ENCODE peak calls at places on chromosomes 3 and 15, in five cellular contexts. G, O, P, A and E are unnamed samples.

GRCh38 chr3:115861166-115861733 is 237.9 kb downstream of the GAP43 start:
- DNase-seq in G (no peak), O (no peak), P (no peak), A (no peak), E (no peak)

GRCh38 chr3:62604746-62605351 is 231.5 kb upstream of the FEZF2 start:
- DNase-seq in G (no peak), O (no peak), P (no peak), A (no peak), E (no peak)

GRCh38 chr15:65323071-65323511 is 18.6 kb downstream of the RNU5B-1 start:
- DNase-seq in G (peak; percentile 96), O (no peak), P (no peak), A (peak; percentile 72), E (no peak)

GRCh38 chr15:90071220-90071807 is 31.0 kb downstream of the IDH2 start:
- DNase-seq in G (peak; percentile 90), O (peak; percentile 35), P (peak; percentile 33), A (peak; percentile 65), E (peak; percentile 74)

GRCh38 chr15:41494190-41494921 is 682 bp downstream of the ITPKA start:
- DNase-seq in G (no peak), O (no peak), P (no peak), A (no peak), E (no peak)

GRCh38 chr3:182925944-182926337 is 54.4 kb downstream of the DCUN1D1 start:
- DNase-seq in G (no peak), O (no peak), P (no peak), A (no peak), E (no peak)

GRCh38 chr15:101267320-101268104 is 9.8 kb downstream of the SELENOS start:
- DNase-seq in G (no peak), O (peak; percentile 40), P (no peak), A (no peak), E (no peak)

GRCh38 chr15:42045211-42045615 is 24.4 kb upstream of the PLA2G4E start:
- DNase-seq in G (no peak), O (no peak), P (no peak), A (peak; percentile 23), E (no peak)

GRCh38 chr3:17355591-17355990 is 386.8 kb downstream of the TBC1D5 start:
- DNase-seq in G (no peak), O (no peak), P (no peak), A (no peak), E (no peak)

GRCh38 chr3:37729119-37729518 is 132.6 kb upstream of the CTDSPL start:
- DNase-seq in G (no peak), O (no peak), P (no peak), A (no peak), E (no peak)

GRCh38 chr15:69380100-69380725 is 33.9 kb upstream of the KIF23 start:
- DNase-seq in G (peak; percentile 37), O (no peak), P (no peak), A (no peak), E (no peak)

GRCh38 chr3:58082047-58082446 is 73.8 kb downstream of the FLNB start:
- DNase-seq in G (no peak), O (no peak), P (no peak), A (no peak), E (no peak)

GRCh38 chr3:48015451-48016182 is 599 bp downstream of the MAP4 start:
- DNase-seq in G (no peak), O (no peak), P (no peak), A (no peak), E (no peak)

GRCh38 chr3:3307491-3307890 is 128.0 kb upstream of the CRBN start:
- DNase-seq in G (no peak), O (no peak), P (no peak), A (no peak), E (no peak)

GRCh38 chr15:33360876-33361275 is 50.1 kb downstream of the RYR3 start:
- DNase-seq in G (no peak), O (no peak), P (no peak), A (no peak), E (no peak)

GRCh38 chr3:105118905-105119304 is 247.8 kb upstream of the ALCAM start:
- DNase-seq in G (no peak), O (no peak), P (no peak), A (no peak), E (no peak)

GRCh38 chr15:38378162-38378560 is 75.8 kb upstream of the FAM98B start:
- DNase-seq in G (peak; percentile 67), O (no peak), P (no peak), A (peak; percentile 35), E (peak; percentile 39)

GRCh38 chr15:68220489-68220888 is 9.0 kb downstream of the CLN6 start:
- DNase-seq in G (no peak), O (no peak), P (no peak), A (no peak), E (no peak)

GRCh38 chr3:175336406-175337133 is 477.4 kb downstream of the NAALADL2 start:
- DNase-seq in G (no peak), O (no peak), P (no peak), A (no peak), E (no peak)

GRCh38 chr15:66292261-66293084 is 895 bp upstream of the DIS3L start:
- DNase-seq in G (no peak), O (no peak), P (no peak), A (no peak), E (no peak)

GRCh38 chr3:191387441-191388077 is 57.2 kb upstream of the UTS2B start:
- DNase-seq in G (no peak), O (no peak), P (no peak), A (no peak), E (no peak)

GRCh38 chr3:10459954-10460754 is 45.2 kb downstream of the ATP2B2 start:
- DNase-seq in G (no peak), O (peak; percentile 90), P (no peak), A (no peak), E (no peak)

GRCh38 chr3:33313331-33313730 is 36.1 kb downstream of the FBXL2 start:
- DNase-seq in G (no peak), O (no peak), P (no peak), A (no peak), E (no peak)

GRCh38 chr15:41971893-41972340 is 440 bp downstream of the EHD4 start:
- DNase-seq in G (no peak), O (no peak), P (no peak), A (no peak), E (no peak)

GRCh38 chr3:160217675-160218074 is 7.5 kb upstream of the C3orf80 start:
- DNase-seq in G (no peak), O (no peak), P (no peak), A (no peak), E (no peak)

GRCh38 chr3:94137377-94137776 is 74.5 kb downstream of the NSUN3 start:
- DNase-seq in G (no peak), O (no peak), P (no peak), A (no peak), E (no peak)

GRCh38 chr15:92819312-92820232 is 80.6 kb upstream of the CHD2 start:
- DNase-seq in G (no peak), O (no peak), P (no peak), A (no peak), E (no peak)

GRCh38 chr3:134371542-134372324 is 2.5 kb downstream of the AMOTL2 start:
- DNase-seq in G (peak; percentile 56), O (no peak), P (no peak), A (no peak), E (no peak)

GRCh38 chr3:134372405-134373277 is 1.6 kb downstream of the AMOTL2 start:
- DNase-seq in G (peak; percentile 66), O (no peak), P (no peak), A (no peak), E (no peak)

GRCh38 chr3:134374791-134375541 is 719 bp upstream of the AMOTL2 start:
- DNase-seq in G (peak; percentile 86), O (peak; percentile 65), P (no peak), A (peak; percentile 71), E (no peak)

GRCh38 chr3:134373942-134374790 is at the start of gene AMOTL2:
- DNase-seq in G (peak; percentile 95), O (peak; percentile 91), P (no peak), A (peak; percentile 89), E (peak; percentile 76)

DNA sequence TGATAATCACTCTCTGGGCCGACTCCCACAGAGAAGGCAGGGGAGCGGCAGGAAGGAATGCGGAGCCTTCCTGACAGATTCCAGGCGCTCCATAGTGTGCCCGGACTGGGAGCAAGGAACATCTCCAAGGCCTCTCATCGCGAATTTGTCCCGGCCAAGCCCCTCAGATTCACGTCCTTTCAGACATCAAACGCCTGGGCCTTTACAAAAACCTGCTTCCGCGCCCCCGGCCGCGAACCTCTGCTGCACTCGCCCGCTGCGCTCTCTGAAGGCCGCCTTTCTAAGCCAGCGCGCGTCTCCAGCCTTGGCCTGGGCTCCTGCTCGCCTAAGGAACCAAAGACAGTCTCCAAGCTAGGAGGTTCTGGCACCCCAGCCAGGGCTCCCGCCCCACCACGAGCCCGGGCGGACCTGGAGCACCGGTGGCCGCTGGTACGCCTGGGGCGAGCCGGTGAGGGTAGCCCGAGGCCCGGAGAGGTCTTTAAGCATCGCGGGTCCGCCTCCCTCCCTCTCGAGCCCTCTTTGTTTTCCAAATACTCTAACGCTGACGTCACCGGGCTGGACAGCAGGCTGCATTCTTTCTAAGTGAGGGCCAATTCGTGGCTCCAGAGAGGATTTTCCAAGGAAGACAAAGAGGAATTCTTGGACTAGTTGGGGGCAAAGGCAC is 837 bp downstream of the AMOTL2 start:
- DNase-seq in G (peak; percentile 95), O (peak; percentile 70), P (no peak), A (peak; percentile 87), E (peak; percentile 91)
- TF ChIP-seq POLR2A in G (peak; percentile 59), O (peak; percentile 6), P (no peak), A (peak; percentile 46), E (peak; percentile 52)

DNA sequence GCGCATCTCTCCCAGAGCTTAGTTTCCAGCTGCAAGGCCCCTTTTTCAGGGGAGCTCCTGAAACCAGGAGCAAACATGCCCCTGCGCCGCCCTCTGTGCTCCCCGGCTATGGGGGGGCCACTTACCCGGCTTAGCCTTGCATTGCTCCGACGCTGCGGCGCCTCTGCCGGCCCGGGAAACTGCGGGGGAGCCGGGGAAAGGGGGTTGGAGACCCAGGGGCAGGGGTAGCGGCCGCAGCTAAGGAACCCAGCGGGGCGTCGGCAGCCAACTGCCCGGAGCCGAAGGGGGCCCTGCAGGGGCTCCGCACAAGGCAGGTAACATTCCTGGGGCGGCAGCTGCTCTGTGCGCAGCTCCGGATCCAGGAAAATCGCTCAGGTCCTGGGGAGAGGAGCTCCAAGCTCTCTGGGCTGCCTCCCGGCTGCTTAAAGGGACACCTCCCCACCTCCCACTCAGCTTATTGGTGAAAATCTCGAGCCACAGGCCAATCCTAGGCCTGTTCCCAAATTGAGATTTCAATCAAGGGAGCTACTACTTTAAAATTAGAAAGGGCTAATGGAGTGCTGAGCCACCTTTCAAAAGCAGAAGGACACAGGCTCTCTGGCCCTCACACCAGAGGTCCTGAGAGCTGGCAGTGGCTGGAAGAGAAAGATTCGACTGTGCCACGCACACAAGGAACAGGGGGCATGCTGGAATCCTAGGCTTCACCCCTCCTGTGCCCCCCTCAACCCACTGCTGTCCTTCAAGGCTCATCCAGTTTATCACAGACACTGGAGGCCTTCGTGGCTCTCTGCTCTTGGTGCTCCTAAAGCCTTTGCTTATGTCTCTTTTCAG is 42.7 kb upstream of the PRICKLE2 start:
- DNase-seq in G (peak; percentile 94), O (peak; percentile 59), P (no peak), A (peak; percentile 64), E (peak; percentile 39)
- TF ChIP-seq POLR2A in G (peak; percentile 88), O (peak; percentile 67), P (no peak), A (peak; percentile 49), E (peak; percentile 44)

GRCh38 chr3:71185733-71186455 is 397.6 kb downstream of the FOXP1 start:
- DNase-seq in G (no peak), O (no peak), P (no peak), A (no peak), E (no peak)
- TF ChIP-seq POLR2A in G (no peak), O (no peak), P (no peak), A (no peak), E (no peak)

GRCh38 chr15:82262422-82263026 is at the start of the genes EFL1 and SAXO2:
- DNase-seq in G (peak; percentile 95), O (peak; percentile 46), P (peak; percentile 79), A (peak; percentile 78), E (peak; percentile 87)
- TF ChIP-seq POLR2A in G (no peak), O (peak; percentile 67), P (no peak), A (no peak), E (peak; percentile 24)